ENCODE peak calls at places on chromosome 12, in eight cellular contexts. One of them, this sample, is unnamed.

GRCh38 chr12:50550530-50551223 is 45.9 kb downstream of the DIP2B start:
- DNase-seq in lower lobe of right lung: no peak
- DNase-seq in OCI-LY7: no peak
- DNase-seq in bronchial epithelial cell: peak; percentile 78
- DNase-seq in fibroblast of lung: peak; percentile 34
- DNase-seq in AG10803: peak; percentile 41
- DNase-seq in endodermal cell: no peak
- DNase-seq in tibial artery: no peak
- DNase-seq in this sample: no peak

GRCh38 chr12:52871291-52871961 is 22.6 kb upstream of the KRT78 start:
- DNase-seq in endodermal cell: no peak
- DNase-seq in OCI-LY7: no peak
- DNase-seq in bronchial epithelial cell: peak; percentile 99
- DNase-seq in fibroblast of lung: peak; percentile 79
- DNase-seq in AG10803: peak; percentile 89
- DNase-seq in lower lobe of right lung: no peak
- DNase-seq in tibial artery: no peak
- DNase-seq in this sample: peak; percentile 86

GRCh38 chr12:107032266-107032665 is 45.3 kb upstream of the MTERF2 start:
- DNase-seq in lower lobe of right lung: no peak
- DNase-seq in tibial artery: no peak
- DNase-seq in endodermal cell: no peak
- DNase-seq in AG10803: no peak
- DNase-seq in fibroblast of lung: no peak
- DNase-seq in OCI-LY7: no peak
- DNase-seq in bronchial epithelial cell: no peak
- DNase-seq in this sample: no peak

GRCh38 chr12:114860969-114861368 is 177.0 kb upstream of the TBX3 start:
- DNase-seq in OCI-LY7: no peak
- DNase-seq in AG10803: no peak
- DNase-seq in tibial artery: no peak
- DNase-seq in fibroblast of lung: no peak
- DNase-seq in bronchial epithelial cell: no peak
- DNase-seq in endodermal cell: no peak
- DNase-seq in lower lobe of right lung: no peak
- DNase-seq in this sample: no peak

GRCh38 chr12:52211716-52212585 is 20.1 kb upstream of the KRT80 start:
- DNase-seq in tibial artery: peak; percentile 56
- DNase-seq in OCI-LY7: no peak
- DNase-seq in fibroblast of lung: no peak
- DNase-seq in AG10803: no peak
- DNase-seq in endodermal cell: peak; percentile 49
- DNase-seq in lower lobe of right lung: no peak
- DNase-seq in bronchial epithelial cell: no peak
- DNase-seq in this sample: no peak

GRCh38 chr12:104171785-104172563 is 34.0 kb upstream of the NFYB start:
- DNase-seq in lower lobe of right lung: no peak
- DNase-seq in endodermal cell: peak; percentile 86
- DNase-seq in bronchial epithelial cell: no peak
- DNase-seq in fibroblast of lung: no peak
- DNase-seq in tibial artery: no peak
- DNase-seq in OCI-LY7: no peak
- DNase-seq in AG10803: no peak
- DNase-seq in this sample: no peak

GRCh38 chr12:96401061-96401871 is 1.0 kb upstream of the CDK17 start:
- DNase-seq in OCI-LY7: peak; percentile 82
- DNase-seq in AG10803: peak; percentile 84
- DNase-seq in endodermal cell: peak; percentile 56
- DNase-seq in tibial artery: no peak
- DNase-seq in bronchial epithelial cell: peak; percentile 84
- DNase-seq in lower lobe of right lung: no peak
- DNase-seq in fibroblast of lung: peak; percentile 79
- DNase-seq in this sample: no peak

GRCh38 chr12:120224304-120225199 is 23.6 kb upstream of the RPLP0 start:
- DNase-seq in fibroblast of lung: no peak
- DNase-seq in OCI-LY7: no peak
- DNase-seq in tibial artery: no peak
- DNase-seq in AG10803: no peak
- DNase-seq in endodermal cell: peak; percentile 56
- DNase-seq in lower lobe of right lung: peak; percentile 88
- DNase-seq in bronchial epithelial cell: no peak
- DNase-seq in this sample: no peak

GRCh38 chr12:132197581-132198281 is 53.5 kb downstream of the NOC4L start:
- DNase-seq in AG10803: no peak
- DNase-seq in OCI-LY7: no peak
- DNase-seq in endodermal cell: no peak
- DNase-seq in lower lobe of right lung: no peak
- DNase-seq in tibial artery: no peak
- DNase-seq in fibroblast of lung: no peak
- DNase-seq in bronchial epithelial cell: no peak
- DNase-seq in this sample: no peak

GRCh38 chr12:52528641-52529143 is 8.5 kb upstream of the KRT5 start:
- DNase-seq in endodermal cell: peak; percentile 29
- DNase-seq in AG10803: no peak
- DNase-seq in lower lobe of right lung: no peak
- DNase-seq in fibroblast of lung: no peak
- DNase-seq in tibial artery: peak; percentile 48
- DNase-seq in OCI-LY7: no peak
- DNase-seq in bronchial epithelial cell: no peak
- DNase-seq in this sample: no peak

GRCh38 chr12:127078577-127079350 is 1188.2 kb upstream of the TMEM132C start:
- DNase-seq in fibroblast of lung: no peak
- DNase-seq in AG10803: peak; percentile 43
- DNase-seq in tibial artery: no peak
- DNase-seq in endodermal cell: no peak
- DNase-seq in OCI-LY7: no peak
- DNase-seq in bronchial epithelial cell: no peak
- DNase-seq in lower lobe of right lung: no peak
- DNase-seq in this sample: no peak

GRCh38 chr12:29164477-29165163 is 15.5 kb downstream of the FAR2 start:
- DNase-seq in tibial artery: no peak
- DNase-seq in AG10803: peak; percentile 48
- DNase-seq in lower lobe of right lung: no peak
- DNase-seq in fibroblast of lung: peak; percentile 64
- DNase-seq in endodermal cell: no peak
- DNase-seq in OCI-LY7: peak; percentile 49
- DNase-seq in bronchial epithelial cell: peak; percentile 80
- DNase-seq in this sample: peak; percentile 52

GRCh38 chr12:49974231-49974675 is 1.5 kb downstream of the AQP6 start:
- DNase-seq in fibroblast of lung: peak; percentile 51
- DNase-seq in OCI-LY7: no peak
- DNase-seq in lower lobe of right lung: peak; percentile 76
- DNase-seq in endodermal cell: peak; percentile 84
- DNase-seq in AG10803: peak; percentile 64
- DNase-seq in tibial artery: peak; percentile 76
- DNase-seq in bronchial epithelial cell: peak; percentile 30
- DNase-seq in this sample: no peak

GRCh38 chr12:131990066-131990979 is 40.6 kb downstream of the EP400 start:
- DNase-seq in lower lobe of right lung: no peak
- DNase-seq in OCI-LY7: no peak
- DNase-seq in AG10803: no peak
- DNase-seq in fibroblast of lung: peak; percentile 74
- DNase-seq in tibial artery: no peak
- DNase-seq in bronchial epithelial cell: no peak
- DNase-seq in endodermal cell: peak; percentile 84
- DNase-seq in this sample: no peak

GRCh38 chr12:14417717-14418116 is 52.2 kb downstream of the ATF7IP start:
- DNase-seq in fibroblast of lung: peak; percentile 93
- DNase-seq in endodermal cell: peak; percentile 93
- DNase-seq in lower lobe of right lung: peak; percentile 60
- DNase-seq in bronchial epithelial cell: peak; percentile 88
- DNase-seq in tibial artery: no peak
- DNase-seq in AG10803: peak; percentile 86
- DNase-seq in OCI-LY7: peak; percentile 47
- DNase-seq in this sample: peak; percentile 83

GRCh38 chr12:70919597-70920035 is 922 bp downstream of the PTPRR start:
- DNase-seq in tibial artery: no peak
- DNase-seq in fibroblast of lung: peak; percentile 6
- DNase-seq in endodermal cell: peak; percentile 86
- DNase-seq in OCI-LY7: no peak
- DNase-seq in bronchial epithelial cell: peak; percentile 4
- DNase-seq in lower lobe of right lung: no peak
- DNase-seq in AG10803: peak; percentile 3
- DNase-seq in this sample: no peak

GRCh38 chr12:94203796-94204195 is 55.4 kb downstream of the PLXNC1 start:
- DNase-seq in AG10803: no peak
- DNase-seq in endodermal cell: peak; percentile 62
- DNase-seq in lower lobe of right lung: no peak
- DNase-seq in bronchial epithelial cell: no peak
- DNase-seq in fibroblast of lung: no peak
- DNase-seq in OCI-LY7: no peak
- DNase-seq in tibial artery: no peak
- DNase-seq in this sample: no peak

GRCh38 chr12:10214131-10214876 is 1.6 kb downstream of the GABARAPL1 start:
- DNase-seq in fibroblast of lung: peak; percentile 86
- DNase-seq in OCI-LY7: no peak
- DNase-seq in endodermal cell: no peak
- DNase-seq in tibial artery: no peak
- DNase-seq in AG10803: peak; percentile 73
- DNase-seq in bronchial epithelial cell: peak; percentile 37
- DNase-seq in lower lobe of right lung: no peak
- DNase-seq in this sample: peak; percentile 43

GRCh38 chr12:90896164-90896563 is 58.8 kb downstream of the CCER1 start:
- DNase-seq in endodermal cell: peak; percentile 50
- DNase-seq in lower lobe of right lung: no peak
- DNase-seq in OCI-LY7: no peak
- DNase-seq in fibroblast of lung: peak; percentile 92
- DNase-seq in AG10803: peak; percentile 90
- DNase-seq in tibial artery: no peak
- DNase-seq in bronchial epithelial cell: peak; percentile 87
- DNase-seq in this sample: peak; percentile 30

GRCh38 chr12:103140217-103140616 is 182.7 kb downstream of the ASCL1 start:
- DNase-seq in OCI-LY7: no peak
- DNase-seq in tibial artery: no peak
- DNase-seq in bronchial epithelial cell: no peak
- DNase-seq in lower lobe of right lung: no peak
- DNase-seq in fibroblast of lung: no peak
- DNase-seq in AG10803: no peak
- DNase-seq in endodermal cell: no peak
- DNase-seq in this sample: no peak

GRCh38 chr12:118751355-118751754 is 230.0 kb upstream of the SRRM4 start:
- DNase-seq in fibroblast of lung: no peak
- DNase-seq in endodermal cell: no peak
- DNase-seq in lower lobe of right lung: no peak
- DNase-seq in AG10803: no peak
- DNase-seq in OCI-LY7: no peak
- DNase-seq in tibial artery: no peak
- DNase-seq in bronchial epithelial cell: no peak
- DNase-seq in this sample: no peak
- H3K4me3 ChIP-seq in fibroblast of lung: no peak overlapping the region
- H3K4me3 ChIP-seq in endodermal cell: no peak overlapping the region
- H3K4me3 ChIP-seq in lower lobe of right lung: no peak overlapping the region
- H3K4me3 ChIP-seq in AG10803: no peak overlapping the region
- H3K4me3 ChIP-seq in OCI-LY7: no peak overlapping the region
- H3K4me3 ChIP-seq in tibial artery: no peak overlapping the region
- H3K4me3 ChIP-seq in bronchial epithelial cell: no peak overlapping the region
- H3K4me3 ChIP-seq in this sample: no peak overlapping the region

GRCh38 chr12:44253338-44253856 is 417.5 kb downstream of the TMEM117 start:
- DNase-seq in OCI-LY7: no peak
- DNase-seq in lower lobe of right lung: no peak
- DNase-seq in endodermal cell: no peak
- DNase-seq in fibroblast of lung: no peak
- DNase-seq in AG10803: no peak
- DNase-seq in bronchial epithelial cell: no peak
- DNase-seq in tibial artery: no peak
- DNase-seq in this sample: no peak

GRCh38 chr12:44246481-44247105 is 410.7 kb downstream of the TMEM117 start:
- DNase-seq in bronchial epithelial cell: no peak
- DNase-seq in lower lobe of right lung: no peak
- DNase-seq in AG10803: peak; percentile 23
- DNase-seq in endodermal cell: no peak
- DNase-seq in OCI-LY7: no peak
- DNase-seq in fibroblast of lung: peak; percentile 72
- DNase-seq in tibial artery: no peak
- DNase-seq in this sample: peak; percentile 34

GRCh38 chr12:44245932-44246331 is 410.1 kb downstream of the TMEM117 start:
- DNase-seq in bronchial epithelial cell: no peak
- DNase-seq in OCI-LY7: no peak
- DNase-seq in endodermal cell: no peak
- DNase-seq in lower lobe of right lung: no peak
- DNase-seq in tibial artery: no peak
- DNase-seq in AG10803: no peak
- DNase-seq in fibroblast of lung: no peak
- DNase-seq in this sample: no peak

GRCh38 chr12:44248436-44248835 is 412.6 kb downstream of the TMEM117 start:
- DNase-seq in lower lobe of right lung: no peak
- DNase-seq in bronchial epithelial cell: no peak
- DNase-seq in AG10803: no peak
- DNase-seq in OCI-LY7: no peak
- DNase-seq in tibial artery: no peak
- DNase-seq in endodermal cell: no peak
- DNase-seq in fibroblast of lung: no peak
- DNase-seq in this sample: no peak

GRCh38 chr12:44247588-44247987 is 411.7 kb downstream of the TMEM117 start:
- DNase-seq in AG10803: no peak
- DNase-seq in tibial artery: no peak
- DNase-seq in lower lobe of right lung: no peak
- DNase-seq in fibroblast of lung: no peak
- DNase-seq in bronchial epithelial cell: no peak
- DNase-seq in endodermal cell: peak; percentile 81
- DNase-seq in OCI-LY7: no peak
- DNase-seq in this sample: no peak
- TF ChIP-seq CTCF in AG10803: no peak
- TF ChIP-seq CTCF in tibial artery: no peak
- TF ChIP-seq CTCF in lower lobe of right lung: no peak
- TF ChIP-seq CTCF in fibroblast of lung: no peak
- TF ChIP-seq CTCF in bronchial epithelial cell: no peak
- TF ChIP-seq CTCF in endodermal cell: peak; percentile 75
- TF ChIP-seq CTCF in OCI-LY7: peak; percentile 56
- TF ChIP-seq CTCF in this sample: peak; percentile 25

DNA sequence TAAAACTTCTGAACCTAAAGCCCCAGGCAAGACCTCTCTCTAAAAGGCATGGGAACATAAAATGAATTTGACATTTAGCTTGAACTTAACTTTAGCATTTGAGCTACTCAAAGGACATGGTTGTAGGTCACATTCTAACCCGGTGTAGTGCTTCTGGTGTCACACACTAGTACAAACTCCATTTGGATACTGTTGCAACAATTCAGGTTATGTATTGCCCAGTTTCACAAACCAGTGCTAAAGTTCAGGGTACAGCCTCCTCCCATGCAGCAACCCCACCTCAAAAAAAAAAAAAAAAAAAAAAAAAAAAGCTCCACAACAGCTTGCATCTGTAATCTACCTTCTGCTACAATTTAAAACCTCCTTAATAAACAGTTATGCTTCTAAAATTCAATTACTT is 7.8 kb downstream of the PPTC7 start:
- DNase-seq in tibial artery: no peak
- DNase-seq in endodermal cell: peak; percentile 7
- DNase-seq in fibroblast of lung: no peak
- DNase-seq in OCI-LY7: no peak
- DNase-seq in bronchial epithelial cell: no peak
- DNase-seq in lower lobe of right lung: no peak
- DNase-seq in AG10803: no peak
- DNase-seq in this sample: no peak
- H3K4me3 ChIP-seq in tibial artery: no peak overlapping the region
- H3K4me3 ChIP-seq in endodermal cell: no peak overlapping the region
- H3K4me3 ChIP-seq in fibroblast of lung: no peak overlapping the region
- H3K4me3 ChIP-seq in OCI-LY7: no peak overlapping the region
- H3K4me3 ChIP-seq in bronchial epithelial cell: no peak overlapping the region
- H3K4me3 ChIP-seq in lower lobe of right lung: no peak overlapping the region
- H3K4me3 ChIP-seq in AG10803: no peak overlapping the region
- H3K4me3 ChIP-seq in this sample: no peak overlapping the region

GRCh38 chr12:12786371-12786715 is 884 bp downstream of the APOLD1 start:
- DNase-seq in lower lobe of right lung: no peak
- DNase-seq in bronchial epithelial cell: no peak
- DNase-seq in tibial artery: no peak
- DNase-seq in fibroblast of lung: no peak
- DNase-seq in OCI-LY7: no peak
- DNase-seq in endodermal cell: no peak
- DNase-seq in AG10803: peak; percentile 17
- DNase-seq in this sample: peak; percentile 42
- TF ChIP-seq CTCF in lower lobe of right lung: no peak
- TF ChIP-seq CTCF in bronchial epithelial cell: no peak
- TF ChIP-seq CTCF in tibial artery: no peak
- TF ChIP-seq CTCF in fibroblast of lung: no peak
- TF ChIP-seq CTCF in OCI-LY7: no peak
- TF ChIP-seq CTCF in endodermal cell: no peak
- TF ChIP-seq CTCF in AG10803: no peak
- TF ChIP-seq CTCF in this sample: no peak